ENCODE peak calls at places on chromosome X, in ten cellular contexts. One of them, this sample, is unnamed.

GRCh38 chrX:104134583-104135261 is 22.1 kb downstream of the SLC25A53 start:
- DNase-seq in Daoy: no peak
- DNase-seq in left cardiac atrium: no peak
- DNase-seq in activated CD4-positive, alpha-beta T cell treated with anti-CD3 and anti-CD28 coated beads for 36 hours: no peak
- DNase-seq in lung microvascular endothelial cell: no peak
- DNase-seq in CD4-positive, alpha-beta T cell: no peak
- DNase-seq in foreskin keratinocyte: no peak
- DNase-seq in HEK293T: no peak
- DNase-seq in neural progenitor cell: no peak
- DNase-seq in AG09319: no peak
- DNase-seq in this sample: no peak

GRCh38 chrX:119687661-119688413 is 5.1 kb downstream of the SEPTIN6 start:
- DNase-seq in AG09319: no peak
- DNase-seq in foreskin keratinocyte: no peak
- DNase-seq in lung microvascular endothelial cell: no peak
- DNase-seq in CD4-positive, alpha-beta T cell: no peak
- DNase-seq in HEK293T: no peak
- DNase-seq in Daoy: no peak
- DNase-seq in neural progenitor cell: no peak
- DNase-seq in left cardiac atrium: no peak
- DNase-seq in activated CD4-positive, alpha-beta T cell treated with anti-CD3 and anti-CD28 coated beads for 36 hours: no peak
- DNase-seq in this sample: no peak

GRCh38 chrX:103791826-103792458 is 15.3 kb downstream of the PLP1 start:
- DNase-seq in CD4-positive, alpha-beta T cell: no peak
- DNase-seq in Daoy: no peak
- DNase-seq in left cardiac atrium: no peak
- DNase-seq in HEK293T: no peak
- DNase-seq in activated CD4-positive, alpha-beta T cell treated with anti-CD3 and anti-CD28 coated beads for 36 hours: no peak
- DNase-seq in lung microvascular endothelial cell: no peak
- DNase-seq in neural progenitor cell: no peak
- DNase-seq in foreskin keratinocyte: no peak
- DNase-seq in AG09319: no peak
- DNase-seq in this sample: no peak

GRCh38 chrX:68837119-68837518 is 8.3 kb downstream of the EFNB1 start:
- DNase-seq in left cardiac atrium: no peak
- DNase-seq in neural progenitor cell: no peak
- DNase-seq in Daoy: no peak
- DNase-seq in CD4-positive, alpha-beta T cell: no peak
- DNase-seq in AG09319: no peak
- DNase-seq in lung microvascular endothelial cell: no peak
- DNase-seq in foreskin keratinocyte: no peak
- DNase-seq in activated CD4-positive, alpha-beta T cell treated with anti-CD3 and anti-CD28 coated beads for 36 hours: no peak
- DNase-seq in HEK293T: no peak
- DNase-seq in this sample: no peak

GRCh38 chrX:39477438-39478120 is 620.2 kb downstream of the BCOR start:
- DNase-seq in activated CD4-positive, alpha-beta T cell treated with anti-CD3 and anti-CD28 coated beads for 36 hours: peak
- DNase-seq in CD4-positive, alpha-beta T cell: peak
- DNase-seq in HEK293T: peak
- DNase-seq in lung microvascular endothelial cell: peak
- DNase-seq in Daoy: peak
- DNase-seq in left cardiac atrium: peak
- DNase-seq in AG09319: no peak
- DNase-seq in foreskin keratinocyte: peak
- DNase-seq in neural progenitor cell: peak
- DNase-seq in this sample: no peak

GRCh38 chrX:112866175-112866574 is 25.5 kb upstream of the AMOT start:
- DNase-seq in neural progenitor cell: no peak
- DNase-seq in lung microvascular endothelial cell: no peak
- DNase-seq in activated CD4-positive, alpha-beta T cell treated with anti-CD3 and anti-CD28 coated beads for 36 hours: no peak
- DNase-seq in Daoy: no peak
- DNase-seq in left cardiac atrium: no peak
- DNase-seq in HEK293T: no peak
- DNase-seq in foreskin keratinocyte: no peak
- DNase-seq in CD4-positive, alpha-beta T cell: no peak
- DNase-seq in AG09319: no peak
- DNase-seq in this sample: no peak

GRCh38 chrX:115147220-115147619 is 42.0 kb upstream of the RBMXL3 start:
- DNase-seq in activated CD4-positive, alpha-beta T cell treated with anti-CD3 and anti-CD28 coated beads for 36 hours: no peak
- DNase-seq in neural progenitor cell: no peak
- DNase-seq in HEK293T: peak
- DNase-seq in left cardiac atrium: no peak
- DNase-seq in Daoy: no peak
- DNase-seq in CD4-positive, alpha-beta T cell: no peak
- DNase-seq in lung microvascular endothelial cell: peak
- DNase-seq in foreskin keratinocyte: peak
- DNase-seq in AG09319: no peak
- DNase-seq in this sample: no peak

GRCh38 chrX:1468250-1468772 is 15.6 kb upstream of the ASMTL start:
- DNase-seq in left cardiac atrium: no peak
- DNase-seq in neural progenitor cell: no peak
- DNase-seq in Daoy: peak
- DNase-seq in AG09319: peak
- DNase-seq in activated CD4-positive, alpha-beta T cell treated with anti-CD3 and anti-CD28 coated beads for 36 hours: peak
- DNase-seq in foreskin keratinocyte: peak
- DNase-seq in CD4-positive, alpha-beta T cell: peak
- DNase-seq in HEK293T: no peak
- DNase-seq in lung microvascular endothelial cell: no peak
- DNase-seq in this sample: peak

GRCh38 chrX:150692837-150693781 is at the start of gene MTMR1:
- DNase-seq in AG09319: no peak
- DNase-seq in HEK293T: peak
- DNase-seq in Daoy: peak
- DNase-seq in lung microvascular endothelial cell: peak
- DNase-seq in activated CD4-positive, alpha-beta T cell treated with anti-CD3 and anti-CD28 coated beads for 36 hours: peak
- DNase-seq in neural progenitor cell: peak
- DNase-seq in foreskin keratinocyte: peak
- DNase-seq in left cardiac atrium: peak
- DNase-seq in CD4-positive, alpha-beta T cell: peak
- DNase-seq in this sample: no peak

GRCh38 chrX:143082537-143082936 is 56.8 kb downstream of the SPANXN4 start:
- DNase-seq in activated CD4-positive, alpha-beta T cell treated with anti-CD3 and anti-CD28 coated beads for 36 hours: no peak
- DNase-seq in left cardiac atrium: no peak
- DNase-seq in AG09319: no peak
- DNase-seq in lung microvascular endothelial cell: no peak
- DNase-seq in foreskin keratinocyte: no peak
- DNase-seq in neural progenitor cell: no peak
- DNase-seq in CD4-positive, alpha-beta T cell: no peak
- DNase-seq in HEK293T: no peak
- DNase-seq in Daoy: no peak
- DNase-seq in this sample: no peak

GRCh38 chrX:54223581-54223980 is 40.5 kb upstream of the FAM120C start:
- DNase-seq in lung microvascular endothelial cell: no peak
- DNase-seq in CD4-positive, alpha-beta T cell: no peak
- DNase-seq in AG09319: no peak
- DNase-seq in activated CD4-positive, alpha-beta T cell treated with anti-CD3 and anti-CD28 coated beads for 36 hours: no peak
- DNase-seq in neural progenitor cell: peak
- DNase-seq in left cardiac atrium: no peak
- DNase-seq in foreskin keratinocyte: no peak
- DNase-seq in Daoy: no peak
- DNase-seq in HEK293T: no peak
- DNase-seq in this sample: no peak

GRCh38 chrX:22748093-22748999 is 251.4 kb upstream of the DDX53 start:
- DNase-seq in foreskin keratinocyte: peak
- DNase-seq in left cardiac atrium: peak
- DNase-seq in AG09319: no peak
- DNase-seq in activated CD4-positive, alpha-beta T cell treated with anti-CD3 and anti-CD28 coated beads for 36 hours: peak
- DNase-seq in CD4-positive, alpha-beta T cell: no peak
- DNase-seq in Daoy: peak
- DNase-seq in HEK293T: peak
- DNase-seq in lung microvascular endothelial cell: peak
- DNase-seq in neural progenitor cell: peak
- DNase-seq in this sample: peak

GRCh38 chrX:17553961-17554482 is 179.0 kb downstream of the NHS start:
- DNase-seq in foreskin keratinocyte: peak
- DNase-seq in AG09319: no peak
- DNase-seq in left cardiac atrium: no peak
- DNase-seq in Daoy: no peak
- DNase-seq in neural progenitor cell: no peak
- DNase-seq in CD4-positive, alpha-beta T cell: no peak
- DNase-seq in lung microvascular endothelial cell: no peak
- DNase-seq in HEK293T: no peak
- DNase-seq in activated CD4-positive, alpha-beta T cell treated with anti-CD3 and anti-CD28 coated beads for 36 hours: no peak
- DNase-seq in this sample: no peak

GRCh38 chrX:21975827-21976226 is 35.3 kb downstream of the SMS start:
- DNase-seq in AG09319: peak
- DNase-seq in HEK293T: no peak
- DNase-seq in foreskin keratinocyte: peak
- DNase-seq in neural progenitor cell: no peak
- DNase-seq in left cardiac atrium: no peak
- DNase-seq in activated CD4-positive, alpha-beta T cell treated with anti-CD3 and anti-CD28 coated beads for 36 hours: no peak
- DNase-seq in Daoy: no peak
- DNase-seq in lung microvascular endothelial cell: peak
- DNase-seq in CD4-positive, alpha-beta T cell: no peak
- DNase-seq in this sample: no peak

GRCh38 chrX:6849711-6850415 is 297.6 kb upstream of the STS start:
- DNase-seq in lung microvascular endothelial cell: no peak
- DNase-seq in AG09319: no peak
- DNase-seq in HEK293T: no peak
- DNase-seq in Daoy: no peak
- DNase-seq in foreskin keratinocyte: peak
- DNase-seq in neural progenitor cell: no peak
- DNase-seq in activated CD4-positive, alpha-beta T cell treated with anti-CD3 and anti-CD28 coated beads for 36 hours: no peak
- DNase-seq in CD4-positive, alpha-beta T cell: no peak
- DNase-seq in left cardiac atrium: no peak
- DNase-seq in this sample: no peak

GRCh38 chrX:154354516-154354915 is 19.9 kb downstream of the FLNA start:
- DNase-seq in HEK293T: no peak
- DNase-seq in CD4-positive, alpha-beta T cell: peak
- DNase-seq in activated CD4-positive, alpha-beta T cell treated with anti-CD3 and anti-CD28 coated beads for 36 hours: no peak
- DNase-seq in AG09319: no peak
- DNase-seq in left cardiac atrium: no peak
- DNase-seq in neural progenitor cell: no peak
- DNase-seq in foreskin keratinocyte: no peak
- DNase-seq in lung microvascular endothelial cell: no peak
- DNase-seq in Daoy: peak
- DNase-seq in this sample: no peak

GRCh38 chrX:17968367-17968766 is 107.3 kb upstream of the RAI2 start:
- DNase-seq in foreskin keratinocyte: no peak
- DNase-seq in activated CD4-positive, alpha-beta T cell treated with anti-CD3 and anti-CD28 coated beads for 36 hours: no peak
- DNase-seq in HEK293T: no peak
- DNase-seq in lung microvascular endothelial cell: no peak
- DNase-seq in left cardiac atrium: no peak
- DNase-seq in neural progenitor cell: peak
- DNase-seq in CD4-positive, alpha-beta T cell: no peak
- DNase-seq in Daoy: no peak
- DNase-seq in AG09319: no peak
- DNase-seq in this sample: no peak

GRCh38 chrX:136147966-136148365 is 633 bp downstream of the FHL1 start:
- DNase-seq in lung microvascular endothelial cell: no peak
- DNase-seq in foreskin keratinocyte: no peak
- DNase-seq in neural progenitor cell: peak
- DNase-seq in AG09319: no peak
- DNase-seq in Daoy: peak
- DNase-seq in CD4-positive, alpha-beta T cell: no peak
- DNase-seq in HEK293T: peak
- DNase-seq in activated CD4-positive, alpha-beta T cell treated with anti-CD3 and anti-CD28 coated beads for 36 hours: peak
- DNase-seq in left cardiac atrium: no peak
- DNase-seq in this sample: no peak

GRCh38 chrX:19886888-19887531 is 390 bp downstream of the SH3KBP1 start:
- DNase-seq in activated CD4-positive, alpha-beta T cell treated with anti-CD3 and anti-CD28 coated beads for 36 hours: peak
- DNase-seq in AG09319: no peak
- DNase-seq in neural progenitor cell: peak
- DNase-seq in left cardiac atrium: no peak
- DNase-seq in lung microvascular endothelial cell: no peak
- DNase-seq in Daoy: peak
- DNase-seq in foreskin keratinocyte: no peak
- DNase-seq in HEK293T: peak
- DNase-seq in CD4-positive, alpha-beta T cell: no peak
- DNase-seq in this sample: no peak

GRCh38 chrX:17361620-17362019 is 13.4 kb upstream of the NHS start:
- DNase-seq in neural progenitor cell: peak
- DNase-seq in activated CD4-positive, alpha-beta T cell treated with anti-CD3 and anti-CD28 coated beads for 36 hours: peak
- DNase-seq in AG09319: no peak
- DNase-seq in CD4-positive, alpha-beta T cell: no peak
- DNase-seq in left cardiac atrium: no peak
- DNase-seq in lung microvascular endothelial cell: no peak
- DNase-seq in HEK293T: peak
- DNase-seq in foreskin keratinocyte: no peak
- DNase-seq in Daoy: no peak
- DNase-seq in this sample: no peak

GRCh38 chrX:17192111-17192510 is 182.9 kb upstream of the NHS start:
- DNase-seq in left cardiac atrium: no peak
- DNase-seq in activated CD4-positive, alpha-beta T cell treated with anti-CD3 and anti-CD28 coated beads for 36 hours: no peak
- DNase-seq in HEK293T: no peak
- DNase-seq in CD4-positive, alpha-beta T cell: no peak
- DNase-seq in neural progenitor cell: no peak
- DNase-seq in AG09319: no peak
- DNase-seq in foreskin keratinocyte: peak
- DNase-seq in lung microvascular endothelial cell: no peak
- DNase-seq in Daoy: peak
- DNase-seq in this sample: no peak

GRCh38 chrX:107659768-107660167 is 31.5 kb downstream of the PRPS1 start:
- DNase-seq in Daoy: no peak
- DNase-seq in AG09319: no peak
- DNase-seq in foreskin keratinocyte: no peak
- DNase-seq in CD4-positive, alpha-beta T cell: no peak
- DNase-seq in neural progenitor cell: no peak
- DNase-seq in left cardiac atrium: no peak
- DNase-seq in lung microvascular endothelial cell: peak
- DNase-seq in activated CD4-positive, alpha-beta T cell treated with anti-CD3 and anti-CD28 coated beads for 36 hours: peak
- DNase-seq in HEK293T: no peak
- DNase-seq in this sample: no peak

GRCh38 chrX:153643431-153644351 is 3.3 kb upstream of the DUSP9 start:
- DNase-seq in Daoy: no peak
- DNase-seq in AG09319: no peak
- DNase-seq in foreskin keratinocyte: peak
- DNase-seq in activated CD4-positive, alpha-beta T cell treated with anti-CD3 and anti-CD28 coated beads for 36 hours: no peak
- DNase-seq in HEK293T: peak
- DNase-seq in lung microvascular endothelial cell: no peak
- DNase-seq in neural progenitor cell: peak
- DNase-seq in left cardiac atrium: no peak
- DNase-seq in CD4-positive, alpha-beta T cell: no peak
- DNase-seq in this sample: no peak

GRCh38 chrX:71908387-71908786 is 2.3 kb upstream of the NHSL2 start:
- DNase-seq in Daoy: no peak
- DNase-seq in lung microvascular endothelial cell: no peak
- DNase-seq in HEK293T: no peak
- DNase-seq in neural progenitor cell: no peak
- DNase-seq in AG09319: no peak
- DNase-seq in activated CD4-positive, alpha-beta T cell treated with anti-CD3 and anti-CD28 coated beads for 36 hours: no peak
- DNase-seq in foreskin keratinocyte: no peak
- DNase-seq in CD4-positive, alpha-beta T cell: no peak
- DNase-seq in left cardiac atrium: no peak
- DNase-seq in this sample: no peak

GRCh38 chrX:144334577-144334976 is 450.7 kb downstream of the UBE2NL start:
- DNase-seq in AG09319: no peak
- DNase-seq in neural progenitor cell: peak
- DNase-seq in CD4-positive, alpha-beta T cell: no peak
- DNase-seq in HEK293T: no peak
- DNase-seq in left cardiac atrium: no peak
- DNase-seq in foreskin keratinocyte: no peak
- DNase-seq in Daoy: no peak
- DNase-seq in lung microvascular endothelial cell: no peak
- DNase-seq in activated CD4-positive, alpha-beta T cell treated with anti-CD3 and anti-CD28 coated beads for 36 hours: peak
- DNase-seq in this sample: no peak

GRCh38 chrX:11100281-11101035 is 10.7 kb upstream of the HCCS start:
- DNase-seq in CD4-positive, alpha-beta T cell: no peak
- DNase-seq in AG09319: peak
- DNase-seq in HEK293T: peak
- DNase-seq in left cardiac atrium: peak
- DNase-seq in foreskin keratinocyte: peak
- DNase-seq in neural progenitor cell: peak
- DNase-seq in Daoy: peak
- DNase-seq in lung microvascular endothelial cell: peak
- DNase-seq in activated CD4-positive, alpha-beta T cell treated with anti-CD3 and anti-CD28 coated beads for 36 hours: peak
- DNase-seq in this sample: peak

GRCh38 chrX:112691361-112691760 is 11.6 kb upstream of the LHFPL1 start:
- DNase-seq in HEK293T: no peak
- DNase-seq in lung microvascular endothelial cell: no peak
- DNase-seq in CD4-positive, alpha-beta T cell: no peak
- DNase-seq in foreskin keratinocyte: no peak
- DNase-seq in AG09319: no peak
- DNase-seq in left cardiac atrium: no peak
- DNase-seq in neural progenitor cell: no peak
- DNase-seq in Daoy: no peak
- DNase-seq in activated CD4-positive, alpha-beta T cell treated with anti-CD3 and anti-CD28 coated beads for 36 hours: no peak
- DNase-seq in this sample: no peak

GRCh38 chrX:9656277-9656676 is 109.4 kb downstream of the GPR143 start:
- DNase-seq in neural progenitor cell: no peak
- DNase-seq in CD4-positive, alpha-beta T cell: no peak
- DNase-seq in activated CD4-positive, alpha-beta T cell treated with anti-CD3 and anti-CD28 coated beads for 36 hours: no peak
- DNase-seq in Daoy: no peak
- DNase-seq in HEK293T: no peak
- DNase-seq in lung microvascular endothelial cell: peak
- DNase-seq in left cardiac atrium: peak
- DNase-seq in foreskin keratinocyte: no peak
- DNase-seq in AG09319: no peak
- DNase-seq in this sample: no peak

This sample was measured in amniotic stem cell.